ENCODE peak calls at places on chromosomes 4 and X, in seven cellular contexts. Q is HS-27A; G is stimulated activated CD8-positive, alpha-beta memory T cell treated with anti-CD3 and anti-CD28 coated beads, Interleukin-15, amount 100 ng/mL, for 4 hours; F is DMS 273 treated with DMSO at 0.1 percent for 48 hours; S is A172; W is Karpas-422; Z is stimulated activated naive CD8-positive, alpha-beta T cell treated with anti-CD3 and anti-CD28 coated beads, Interleukin-15, Interleukin-2, amounts not matched to agents 100 U/mL and 50 U/mL, for 24 hours. R is an unnamed sample.

GRCh38 chr4:184007891-184008290 is 102.8 kb downstream of the STOX2 start:
- DNase-seq in G (no peak), W (no peak), Z (no peak), S (peak), F (no peak), Q (no peak), R (no peak)

GRCh38 chr4:128635939-128636551 is 173.5 kb upstream of the JADE1 start:
- DNase-seq in S (no peak), G (no peak), Z (no peak), Q (no peak), F (no peak), W (no peak), R (no peak)

GRCh38 chr4:93436000-93436626 is 392.4 kb upstream of the ATOH1 start:
- DNase-seq in G (no peak), Q (no peak), W (no peak), F (no peak), Z (no peak), S (no peak), R (no peak)

GRCh38 chr4:78864405-78865024 is 74.7 kb downstream of the PAQR3 start:
- DNase-seq in Z (no peak), Q (peak), G (no peak), F (peak), S (peak), W (peak), R (no peak)

GRCh38 chrX:40651620-40652223 is 4.4 kb upstream of the CXorf38 start:
- DNase-seq in W (peak), F (no peak), S (peak), Z (peak), Q (no peak), G (peak), R (peak)

GRCh38 chrX:68132749-68133148 is 300.5 kb downstream of the OPHN1 start:
- DNase-seq in W (no peak), Q (no peak), F (no peak), G (no peak), Z (no peak), S (no peak), R (no peak)

GRCh38 chr4:56908206-56909082 is 744 bp downstream of the REST start:
- DNase-seq in G (peak), Q (peak), F (no peak), W (peak), S (peak), Z (peak), R (peak)

GRCh38 chr4:87270144-87270543 is 49.7 kb upstream of the KLHL8 start:
- DNase-seq in F (no peak), G (no peak), Q (no peak), Z (no peak), W (peak), S (peak), R (peak)

GRCh38 chr4:158871050-158871724 is 102.4 kb downstream of the FNIP2 start:
- DNase-seq in Q (no peak), F (no peak), W (no peak), S (no peak), Z (no peak), G (no peak), R (no peak)

GRCh38 chrX:12403474-12404082 is 265.3 kb downstream of the FRMPD4 start:
- DNase-seq in F (no peak), Z (no peak), W (no peak), S (no peak), Q (peak), G (no peak), R (no peak)

GRCh38 chrX:19886888-19887531 is 390 bp downstream of the SH3KBP1 start:
- DNase-seq in Z (peak), F (no peak), Q (no peak), S (no peak), W (peak), G (peak), R (peak)

GRCh38 chr4:129043523-129043922 is 49.8 kb downstream of the SCLT1 start:
- DNase-seq in W (no peak), Z (no peak), G (no peak), S (peak), Q (no peak), F (no peak), R (no peak)

R was measured in activated naive CD4-positive, alpha-beta T cell treated with anti-CD3 and anti-CD28 coated beads, Interleukin-2, amount 10 ng/mL, durations not matched to agents 7 days and 5 days.